ENCODE peak calls at places on chromosomes 1 and 21, in seven cellular contexts. C is ovary, Z is foreskin keratinocyte, W is left lung, V is SK-N-SH, S is fibroblast of the aortic adventitia, J is OCI-LY7. T is an unnamed sample.

GRCh38 chr1:247740721-247741120 is 2.3 kb downstream of the OR14K1 start:
- DNase-seq in V (no peak), W (no peak), S (no peak), J (no peak), C (no peak), Z (no peak), T (no peak)

GRCh38 chr1:116725798-116726197 is 28.4 kb upstream of the CD2 start:
- DNase-seq in J (no peak), S (peak; percentile 60), W (no peak), Z (no peak), V (no peak), C (no peak), T (no peak)

GRCh38 chr21:41776778-41777177 is 9.9 kb upstream of the RIPK4 start:
- DNase-seq in Z (no peak), S (no peak), C (no peak), V (no peak), J (no peak), W (no peak), T (no peak)

GRCh38 chr1:85606414-85606800 is 25.8 kb downstream of the CCN1 start:
- DNase-seq in W (no peak), S (no peak), J (no peak), C (no peak), V (no peak), Z (peak; percentile 40), T (no peak)

GRCh38 chr1:222443566-222443965 is 104.3 kb downstream of the HHIPL2 start:
- DNase-seq in J (no peak), V (no peak), W (no peak), C (no peak), Z (no peak), S (no peak), T (no peak)

GRCh38 chr1:24901791-24902470 is 28.1 kb downstream of the RUNX3 start:
- DNase-seq in V (no peak), Z (no peak), W (peak; percentile 26), S (no peak), C (no peak), J (no peak), T (peak; percentile 17)

GRCh38 chr1:3678361-3679097 is 26.2 kb downstream of the TP73 start:
- DNase-seq in Z (no peak), W (no peak), V (no peak), C (no peak), S (no peak), J (peak; percentile 32), T (no peak)

GRCh38 chr1:32111789-32112188 is 3.9 kb downstream of the KPNA6 start:
- DNase-seq in S (peak; percentile 64), Z (no peak), C (no peak), V (no peak), J (no peak), W (no peak), T (no peak)

GRCh38 chr1:167491586-167492408 is 26.5 kb downstream of the CD247 start:
- DNase-seq in W (no peak), S (no peak), Z (no peak), J (no peak), C (no peak), V (no peak), T (no peak)

GRCh38 chr1:67853704-67854103 is 20.4 kb upstream of the GNG12 start:
- DNase-seq in S (peak; percentile 85), Z (no peak), V (peak; percentile 77), C (peak; percentile 79), J (peak; percentile 21), W (peak; percentile 56), T (peak; percentile 22)

GRCh38 chr1:40096977-40097782 is at the start of gene PPT1:
- DNase-seq in C (peak; percentile 70), S (peak; percentile 60), V (peak; percentile 90), J (peak; percentile 89), W (peak; percentile 86), Z (peak; percentile 32), T (peak; percentile 88)

GRCh38 chr1:201773764-201774163 is 55.2 kb upstream of the IPO9 start:
- DNase-seq in V (no peak), S (peak; percentile 58), Z (no peak), W (no peak), J (no peak), C (no peak), T (no peak)

GRCh38 chr1:53902235-53902920 is 8.4 kb downstream of the DIO1 start:
- DNase-seq in V (no peak), J (no peak), C (no peak), Z (no peak), S (no peak), W (no peak), T (no peak)

GRCh38 chr1:222813866-222814535 is 838 bp upstream of the DISP1 start:
- DNase-seq in C (no peak), S (peak; percentile 23), J (no peak), W (no peak), V (no peak), Z (no peak), T (no peak)

GRCh38 chr21:42621828-42622199 is 31.6 kb upstream of the PDE9A start:
- DNase-seq in C (no peak), J (no peak), W (no peak), V (no peak), S (no peak), Z (no peak), T (no peak)

GRCh38 chr1:5565281-5565680 is 426.9 kb downstream of the NPHP4 start:
- DNase-seq in Z (no peak), S (no peak), C (no peak), W (no peak), J (no peak), V (no peak), T (no peak)

GRCh38 chr1:27117733-27118439 is 37.0 kb downstream of the SLC9A1 start:
- DNase-seq in W (no peak), S (no peak), J (no peak), V (no peak), C (no peak), Z (no peak), T (no peak)

GRCh38 chr1:108785880-108786279 is 39.4 kb downstream of the STXBP3 start:
- DNase-seq in W (no peak), Z (no peak), V (no peak), J (no peak), C (no peak), S (no peak), T (no peak)

DNA sequence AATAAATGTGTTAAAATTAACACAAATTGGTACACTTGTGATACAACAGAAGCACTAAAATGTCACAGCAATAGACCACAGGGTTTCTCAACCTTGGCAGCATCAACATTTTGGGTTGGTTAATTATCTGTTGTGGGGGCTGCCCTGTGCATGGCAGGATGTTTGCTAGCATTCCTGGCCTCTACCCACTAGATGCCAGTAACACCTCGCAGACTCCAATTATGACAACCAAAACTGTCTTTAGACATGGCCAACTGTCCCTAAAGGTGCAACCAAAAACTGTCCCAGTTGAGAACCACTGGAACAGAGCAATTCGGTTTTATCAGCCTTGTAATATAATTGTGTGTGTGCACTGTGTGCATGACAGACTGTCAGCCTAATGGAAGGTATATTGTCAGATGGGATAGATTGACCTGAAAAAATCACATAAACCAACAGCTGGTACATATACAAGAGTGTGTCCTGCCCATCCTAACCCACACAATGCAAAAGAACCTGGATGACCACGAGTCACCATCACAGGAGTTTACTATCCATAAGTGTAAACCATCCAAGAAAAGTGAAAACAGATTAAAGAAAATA is 13.5 kb upstream of the ERG start:
- DNase-seq in J (no peak), W (no peak), S (no peak), Z (no peak), C (no peak), V (no peak), T (no peak)
- TF ChIP-seq CTCF in J (no peak), W (no peak), S (peak; percentile 4), Z (peak; percentile 42), C (no peak), V (no peak), T (no peak)

GRCh38 chr1:178094752-178095645 is 1.1 kb downstream of the RASAL2 start:
- DNase-seq in S (peak; percentile 77), J (no peak), W (no peak), C (no peak), V (no peak), Z (no peak), T (no peak)

GRCh38 chr1:178091986-178092745 is 1.7 kb upstream of the RASAL2 start:
- DNase-seq in Z (no peak), S (peak; percentile 59), W (no peak), J (no peak), C (no peak), V (no peak), T (no peak)

GRCh38 chr1:178096421-178096820 is 2.5 kb downstream of the RASAL2 start:
- DNase-seq in C (no peak), W (no peak), Z (no peak), V (no peak), S (no peak), J (no peak), T (no peak)

GRCh38 chr1:178093150-178093957 is 550 bp upstream of the RASAL2 start:
- DNase-seq in Z (peak; percentile 86), V (peak; percentile 94), W (peak; percentile 95), S (peak; percentile 95), C (peak; percentile 90), J (peak; percentile 64), T (peak; percentile 93)

GRCh38 chr1:178093958-178094751 is at the start of gene RASAL2:
- DNase-seq in V (peak; percentile 93), W (peak; percentile 67), S (peak; percentile 43), J (no peak), Z (no peak), C (peak; percentile 71), T (peak; percentile 64)
- TF ChIP-seq CTCF in V (peak; percentile 39), W (no peak), S (peak; percentile 37), J (no peak), Z (peak; percentile 26), C (no peak), T (no peak)

DNA sequence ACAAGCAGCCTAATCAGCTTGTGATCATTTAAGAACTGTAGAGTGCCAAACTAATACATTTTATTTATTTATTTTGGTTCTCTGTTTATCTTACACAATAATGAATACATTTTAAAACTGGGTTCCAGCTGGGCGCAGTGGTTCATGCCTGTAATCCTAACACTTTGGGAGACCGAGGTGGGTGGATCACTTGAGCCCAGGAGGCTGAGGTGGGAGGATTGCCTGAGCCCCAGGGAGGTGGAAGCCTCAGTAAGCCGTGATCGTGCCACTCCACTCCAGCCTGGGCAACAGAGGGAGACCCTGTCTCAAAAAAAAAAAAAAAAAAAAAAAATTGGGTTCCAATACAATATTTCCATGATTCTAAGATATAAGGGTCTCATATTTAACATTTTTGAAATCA is 9.2 kb downstream of the FBXO28 start:
- DNase-seq in C (no peak), W (no peak), V (no peak), S (no peak), J (no peak), Z (no peak), T (no peak)
- TF ChIP-seq CTCF in C (no peak), W (no peak), V (no peak), S (no peak), J (no peak), Z (no peak), T (no peak)

GRCh38 chr21:32921632-32922230 is 104.0 kb upstream of the OLIG2 start:
- DNase-seq in C (no peak), S (peak; percentile 6), Z (no peak), V (no peak), W (no peak), J (peak; percentile 40), T (peak; percentile 29)
- TF ChIP-seq CTCF in C (no peak), S (peak; percentile 47), Z (peak; percentile 47), V (peak; percentile 55), W (peak; percentile 60), J (peak; percentile 91), T (peak; percentile 60)

GRCh38 chr1:159790237-159790917 is 9.6 kb downstream of the DUSP23 start:
- DNase-seq in V (peak; percentile 52), C (no peak), W (no peak), S (peak; percentile 25), J (peak; percentile 21), Z (no peak), T (peak; percentile 31)
- TF ChIP-seq CTCF in V (peak; percentile 67), C (no peak), W (peak; percentile 61), S (peak; percentile 63), J (peak; percentile 81), Z (peak; percentile 69), T (peak; percentile 43)

GRCh38 chr1:204494281-204495077 is at the start of gene PIK3C2B:
- DNase-seq in C (peak; percentile 71), S (peak; percentile 62), V (peak; percentile 97), Z (peak; percentile 36), J (peak; percentile 84), W (peak; percentile 83), T (peak; percentile 90)
- TF ChIP-seq CTCF in C (no peak), S (peak; percentile 50), V (peak; percentile 43), Z (peak; percentile 67), J (peak; percentile 56), W (peak; percentile 68), T (peak; percentile 47)

T was measured in GM10248.